ENCODE peak calls at places on chromosomes 1 and 21, in seven cellular contexts. One of them, this sample, is unnamed.

GRCh38 chr1:192559115-192560006 is 16.2 kb upstream of the RGS1 start:
- DNase-seq in AG09309: peak
- DNase-seq in GM20000: peak
- DNase-seq in activated CD8-positive, alpha-beta memory T cell treated with anti-CD3 and anti-CD28 coated beads, Interleukin-2, amount 50 U/mL, for 48 hours: no peak
- DNase-seq in iPS-NIHi11: no peak
- DNase-seq in bronchial epithelial cell: peak
- DNase-seq in DMS153: no peak
- DNase-seq in this sample: no peak

GRCh38 chr1:182166321-182166720 is 104.8 kb upstream of the ZNF648 start:
- DNase-seq in activated CD8-positive, alpha-beta memory T cell treated with anti-CD3 and anti-CD28 coated beads, Interleukin-2, amount 50 U/mL, for 48 hours: no peak
- DNase-seq in AG09309: no peak
- DNase-seq in bronchial epithelial cell: no peak
- DNase-seq in iPS-NIHi11: no peak
- DNase-seq in GM20000: no peak
- DNase-seq in DMS153: no peak
- DNase-seq in this sample: no peak

GRCh38 chr1:218589487-218589886 is 244.4 kb downstream of the TGFB2 start:
- DNase-seq in activated CD8-positive, alpha-beta memory T cell treated with anti-CD3 and anti-CD28 coated beads, Interleukin-2, amount 50 U/mL, for 48 hours: no peak
- DNase-seq in DMS153: no peak
- DNase-seq in iPS-NIHi11: no peak
- DNase-seq in bronchial epithelial cell: no peak
- DNase-seq in GM20000: no peak
- DNase-seq in AG09309: no peak
- DNase-seq in this sample: no peak

GRCh38 chr1:61842863-61843514 is 100.7 kb downstream of the PATJ start:
- DNase-seq in bronchial epithelial cell: no peak
- DNase-seq in GM20000: no peak
- DNase-seq in AG09309: no peak
- DNase-seq in DMS153: no peak
- DNase-seq in activated CD8-positive, alpha-beta memory T cell treated with anti-CD3 and anti-CD28 coated beads, Interleukin-2, amount 50 U/mL, for 48 hours: no peak
- DNase-seq in iPS-NIHi11: no peak
- DNase-seq in this sample: no peak

GRCh38 chr1:161196521-161197451 is 2.1 kb downstream of the ADAMTS4 start:
- DNase-seq in DMS153: no peak
- DNase-seq in iPS-NIHi11: no peak
- DNase-seq in AG09309: peak
- DNase-seq in GM20000: no peak
- DNase-seq in activated CD8-positive, alpha-beta memory T cell treated with anti-CD3 and anti-CD28 coated beads, Interleukin-2, amount 50 U/mL, for 48 hours: no peak
- DNase-seq in bronchial epithelial cell: no peak
- DNase-seq in this sample: peak

GRCh38 chr1:66607458-66607857 is 73.5 kb downstream of the SGIP1 start:
- DNase-seq in bronchial epithelial cell: no peak
- DNase-seq in DMS153: no peak
- DNase-seq in iPS-NIHi11: peak
- DNase-seq in GM20000: peak
- DNase-seq in activated CD8-positive, alpha-beta memory T cell treated with anti-CD3 and anti-CD28 coated beads, Interleukin-2, amount 50 U/mL, for 48 hours: no peak
- DNase-seq in AG09309: no peak
- DNase-seq in this sample: no peak

GRCh38 chr1:150765229-150765976 is at the start of gene CTSS:
- DNase-seq in bronchial epithelial cell: peak
- DNase-seq in AG09309: no peak
- DNase-seq in activated CD8-positive, alpha-beta memory T cell treated with anti-CD3 and anti-CD28 coated beads, Interleukin-2, amount 50 U/mL, for 48 hours: no peak
- DNase-seq in iPS-NIHi11: no peak
- DNase-seq in GM20000: peak
- DNase-seq in DMS153: peak
- DNase-seq in this sample: no peak

GRCh38 chr1:231951399-231951798 is 324.8 kb downstream of the DISC1 start:
- DNase-seq in DMS153: no peak
- DNase-seq in bronchial epithelial cell: peak
- DNase-seq in GM20000: no peak
- DNase-seq in activated CD8-positive, alpha-beta memory T cell treated with anti-CD3 and anti-CD28 coated beads, Interleukin-2, amount 50 U/mL, for 48 hours: no peak
- DNase-seq in AG09309: no peak
- DNase-seq in iPS-NIHi11: no peak
- DNase-seq in this sample: no peak

GRCh38 chr1:198001776-198002408 is 84.7 kb downstream of the LHX9 start:
- DNase-seq in iPS-NIHi11: no peak
- DNase-seq in DMS153: no peak
- DNase-seq in activated CD8-positive, alpha-beta memory T cell treated with anti-CD3 and anti-CD28 coated beads, Interleukin-2, amount 50 U/mL, for 48 hours: no peak
- DNase-seq in AG09309: peak
- DNase-seq in bronchial epithelial cell: no peak
- DNase-seq in GM20000: no peak
- DNase-seq in this sample: no peak

GRCh38 chr1:204261266-204261665 is 47.5 kb upstream of the GOLT1A start:
- DNase-seq in bronchial epithelial cell: no peak
- DNase-seq in DMS153: no peak
- DNase-seq in iPS-NIHi11: no peak
- DNase-seq in activated CD8-positive, alpha-beta memory T cell treated with anti-CD3 and anti-CD28 coated beads, Interleukin-2, amount 50 U/mL, for 48 hours: no peak
- DNase-seq in GM20000: no peak
- DNase-seq in AG09309: no peak
- DNase-seq in this sample: no peak

GRCh38 chr1:3555131-3555920 is 56.0 kb downstream of the MEGF6 start:
- DNase-seq in bronchial epithelial cell: no peak
- DNase-seq in AG09309: no peak
- DNase-seq in iPS-NIHi11: no peak
- DNase-seq in GM20000: no peak
- DNase-seq in activated CD8-positive, alpha-beta memory T cell treated with anti-CD3 and anti-CD28 coated beads, Interleukin-2, amount 50 U/mL, for 48 hours: no peak
- DNase-seq in DMS153: no peak
- DNase-seq in this sample: no peak

GRCh38 chr1:218369688-218370511 is 24.8 kb downstream of the TGFB2 start:
- DNase-seq in GM20000: no peak
- DNase-seq in DMS153: no peak
- DNase-seq in iPS-NIHi11: no peak
- DNase-seq in activated CD8-positive, alpha-beta memory T cell treated with anti-CD3 and anti-CD28 coated beads, Interleukin-2, amount 50 U/mL, for 48 hours: no peak
- DNase-seq in AG09309: no peak
- DNase-seq in bronchial epithelial cell: peak
- DNase-seq in this sample: no peak

GRCh38 chr1:9228589-9228988 is 6.0 kb upstream of the H6PD start:
- DNase-seq in activated CD8-positive, alpha-beta memory T cell treated with anti-CD3 and anti-CD28 coated beads, Interleukin-2, amount 50 U/mL, for 48 hours: no peak
- DNase-seq in DMS153: no peak
- DNase-seq in AG09309: no peak
- DNase-seq in iPS-NIHi11: no peak
- DNase-seq in bronchial epithelial cell: peak
- DNase-seq in GM20000: no peak
- DNase-seq in this sample: no peak

GRCh38 chr1:16244650-16245285 is 7.8 kb upstream of the CPLANE2 start:
- DNase-seq in GM20000: no peak
- DNase-seq in activated CD8-positive, alpha-beta memory T cell treated with anti-CD3 and anti-CD28 coated beads, Interleukin-2, amount 50 U/mL, for 48 hours: no peak
- DNase-seq in AG09309: no peak
- DNase-seq in bronchial epithelial cell: no peak
- DNase-seq in iPS-NIHi11: no peak
- DNase-seq in DMS153: no peak
- DNase-seq in this sample: no peak

GRCh38 chr1:18970358-18970757 is 13.9 kb upstream of the IFFO2 start:
- DNase-seq in GM20000: no peak
- DNase-seq in bronchial epithelial cell: no peak
- DNase-seq in iPS-NIHi11: no peak
- DNase-seq in activated CD8-positive, alpha-beta memory T cell treated with anti-CD3 and anti-CD28 coated beads, Interleukin-2, amount 50 U/mL, for 48 hours: no peak
- DNase-seq in AG09309: no peak
- DNase-seq in DMS153: no peak
- DNase-seq in this sample: peak

GRCh38 chr1:234515411-234515810 is 36.4 kb upstream of the TARBP1 start:
- DNase-seq in DMS153: no peak
- DNase-seq in GM20000: no peak
- DNase-seq in iPS-NIHi11: peak
- DNase-seq in activated CD8-positive, alpha-beta memory T cell treated with anti-CD3 and anti-CD28 coated beads, Interleukin-2, amount 50 U/mL, for 48 hours: no peak
- DNase-seq in bronchial epithelial cell: peak
- DNase-seq in AG09309: no peak
- DNase-seq in this sample: no peak

GRCh38 chr1:246221390-246222240 is 285.5 kb downstream of the SMYD3 start:
- DNase-seq in DMS153: no peak
- DNase-seq in activated CD8-positive, alpha-beta memory T cell treated with anti-CD3 and anti-CD28 coated beads, Interleukin-2, amount 50 U/mL, for 48 hours: no peak
- DNase-seq in bronchial epithelial cell: no peak
- DNase-seq in iPS-NIHi11: no peak
- DNase-seq in AG09309: no peak
- DNase-seq in GM20000: no peak
- DNase-seq in this sample: no peak

GRCh38 chr1:159161001-159161718 is 10.3 kb upstream of the CADM3 start:
- DNase-seq in GM20000: peak
- DNase-seq in activated CD8-positive, alpha-beta memory T cell treated with anti-CD3 and anti-CD28 coated beads, Interleukin-2, amount 50 U/mL, for 48 hours: peak
- DNase-seq in iPS-NIHi11: peak
- DNase-seq in DMS153: peak
- DNase-seq in AG09309: peak
- DNase-seq in bronchial epithelial cell: peak
- DNase-seq in this sample: peak

GRCh38 chr1:201885531-201886075 is 3.1 kb upstream of the SHISA4 start:
- DNase-seq in GM20000: no peak
- DNase-seq in bronchial epithelial cell: peak
- DNase-seq in activated CD8-positive, alpha-beta memory T cell treated with anti-CD3 and anti-CD28 coated beads, Interleukin-2, amount 50 U/mL, for 48 hours: no peak
- DNase-seq in AG09309: no peak
- DNase-seq in DMS153: no peak
- DNase-seq in iPS-NIHi11: no peak
- DNase-seq in this sample: no peak

GRCh38 chr1:52636701-52637695 is 4.0 kb downstream of the SHISAL2A start:
- DNase-seq in AG09309: no peak
- DNase-seq in activated CD8-positive, alpha-beta memory T cell treated with anti-CD3 and anti-CD28 coated beads, Interleukin-2, amount 50 U/mL, for 48 hours: peak
- DNase-seq in iPS-NIHi11: no peak
- DNase-seq in bronchial epithelial cell: peak
- DNase-seq in GM20000: peak
- DNase-seq in DMS153: no peak
- DNase-seq in this sample: no peak

GRCh38 chr21:42793774-42794173 is 85.6 kb downstream of the WDR4 start:
- DNase-seq in DMS153: no peak
- DNase-seq in GM20000: no peak
- DNase-seq in iPS-NIHi11: no peak
- DNase-seq in AG09309: no peak
- DNase-seq in bronchial epithelial cell: no peak
- DNase-seq in activated CD8-positive, alpha-beta memory T cell treated with anti-CD3 and anti-CD28 coated beads, Interleukin-2, amount 50 U/mL, for 48 hours: no peak
- DNase-seq in this sample: peak

GRCh38 chr1:162371611-162372010 is 5.0 kb downstream of the SPATA46 start:
- DNase-seq in bronchial epithelial cell: peak
- DNase-seq in GM20000: no peak
- DNase-seq in iPS-NIHi11: no peak
- DNase-seq in activated CD8-positive, alpha-beta memory T cell treated with anti-CD3 and anti-CD28 coated beads, Interleukin-2, amount 50 U/mL, for 48 hours: no peak
- DNase-seq in DMS153: no peak
- DNase-seq in AG09309: no peak
- DNase-seq in this sample: no peak

GRCh38 chr1:155859881-155860841 is 794 bp downstream of the SYT11 start:
- DNase-seq in activated CD8-positive, alpha-beta memory T cell treated with anti-CD3 and anti-CD28 coated beads, Interleukin-2, amount 50 U/mL, for 48 hours: peak
- DNase-seq in bronchial epithelial cell: no peak
- DNase-seq in iPS-NIHi11: peak
- DNase-seq in AG09309: peak
- DNase-seq in GM20000: peak
- DNase-seq in DMS153: peak
- DNase-seq in this sample: peak

GRCh38 chr1:38190978-38191377 is 144.4 kb upstream of the POU3F1 start:
- DNase-seq in activated CD8-positive, alpha-beta memory T cell treated with anti-CD3 and anti-CD28 coated beads, Interleukin-2, amount 50 U/mL, for 48 hours: no peak
- DNase-seq in bronchial epithelial cell: no peak
- DNase-seq in AG09309: no peak
- DNase-seq in iPS-NIHi11: no peak
- DNase-seq in GM20000: no peak
- DNase-seq in DMS153: no peak
- DNase-seq in this sample: no peak

GRCh38 chr1:5798151-5798730 is 194.0 kb downstream of the NPHP4 start:
- DNase-seq in bronchial epithelial cell: no peak
- DNase-seq in iPS-NIHi11: peak
- DNase-seq in activated CD8-positive, alpha-beta memory T cell treated with anti-CD3 and anti-CD28 coated beads, Interleukin-2, amount 50 U/mL, for 48 hours: no peak
- DNase-seq in GM20000: no peak
- DNase-seq in DMS153: no peak
- DNase-seq in AG09309: no peak
- DNase-seq in this sample: no peak

GRCh38 chr1:218164111-218164929 is 120.8 kb upstream of the RRP15 start:
- DNase-seq in GM20000: peak
- DNase-seq in DMS153: peak
- DNase-seq in bronchial epithelial cell: peak
- DNase-seq in activated CD8-positive, alpha-beta memory T cell treated with anti-CD3 and anti-CD28 coated beads, Interleukin-2, amount 50 U/mL, for 48 hours: peak
- DNase-seq in AG09309: no peak
- DNase-seq in iPS-NIHi11: peak
- DNase-seq in this sample: no peak

GRCh38 chr1:245715970-245716369 is 561.2 kb downstream of the KIF26B start:
- DNase-seq in GM20000: no peak
- DNase-seq in activated CD8-positive, alpha-beta memory T cell treated with anti-CD3 and anti-CD28 coated beads, Interleukin-2, amount 50 U/mL, for 48 hours: no peak
- DNase-seq in iPS-NIHi11: peak
- DNase-seq in DMS153: no peak
- DNase-seq in bronchial epithelial cell: peak
- DNase-seq in AG09309: peak
- DNase-seq in this sample: no peak

GRCh38 chr1:27399251-27399885 is 6.9 kb downstream of the GPR3 start:
- DNase-seq in DMS153: no peak
- DNase-seq in bronchial epithelial cell: no peak
- DNase-seq in activated CD8-positive, alpha-beta memory T cell treated with anti-CD3 and anti-CD28 coated beads, Interleukin-2, amount 50 U/mL, for 48 hours: no peak
- DNase-seq in AG09309: no peak
- DNase-seq in GM20000: no peak
- DNase-seq in iPS-NIHi11: no peak
- DNase-seq in this sample: no peak

GRCh38 chr1:35876988-35877387 is 6.0 kb upstream of the AGO1 start:
- DNase-seq in GM20000: peak
- DNase-seq in DMS153: no peak
- DNase-seq in AG09309: no peak
- DNase-seq in iPS-NIHi11: peak
- DNase-seq in bronchial epithelial cell: peak
- DNase-seq in activated CD8-positive, alpha-beta memory T cell treated with anti-CD3 and anti-CD28 coated beads, Interleukin-2, amount 50 U/mL, for 48 hours: no peak
- DNase-seq in this sample: no peak

GRCh38 chr1:202221911-202222909 is 28.6 kb downstream of the LGR6 start:
- DNase-seq in AG09309: no peak
- DNase-seq in GM20000: no peak
- DNase-seq in activated CD8-positive, alpha-beta memory T cell treated with anti-CD3 and anti-CD28 coated beads, Interleukin-2, amount 50 U/mL, for 48 hours: no peak
- DNase-seq in iPS-NIHi11: no peak
- DNase-seq in bronchial epithelial cell: peak
- DNase-seq in DMS153: no peak
- DNase-seq in this sample: no peak

GRCh38 chr1:37473431-37474050 is 839 bp upstream of the ZC3H12A start:
- DNase-seq in activated CD8-positive, alpha-beta memory T cell treated with anti-CD3 and anti-CD28 coated beads, Interleukin-2, amount 50 U/mL, for 48 hours: peak
- DNase-seq in AG09309: no peak
- DNase-seq in GM20000: no peak
- DNase-seq in bronchial epithelial cell: no peak
- DNase-seq in DMS153: no peak
- DNase-seq in iPS-NIHi11: no peak
- DNase-seq in this sample: peak

GRCh38 chr1:27491748-27492700 is 2.1 kb upstream of the WASF2 start:
- DNase-seq in GM20000: no peak
- DNase-seq in iPS-NIHi11: no peak
- DNase-seq in bronchial epithelial cell: no peak
- DNase-seq in DMS153: no peak
- DNase-seq in activated CD8-positive, alpha-beta memory T cell treated with anti-CD3 and anti-CD28 coated beads, Interleukin-2, amount 50 U/mL, for 48 hours: no peak
- DNase-seq in AG09309: no peak
- DNase-seq in this sample: peak

GRCh38 chr1:210407207-210407886 is 78.6 kb downstream of the HHAT start:
- DNase-seq in iPS-NIHi11: peak
- DNase-seq in bronchial epithelial cell: peak
- DNase-seq in activated CD8-positive, alpha-beta memory T cell treated with anti-CD3 and anti-CD28 coated beads, Interleukin-2, amount 50 U/mL, for 48 hours: peak
- DNase-seq in GM20000: peak
- DNase-seq in AG09309: no peak
- DNase-seq in DMS153: peak
- DNase-seq in this sample: peak

GRCh38 chr1:27643626-27644368 is 8.8 kb upstream of the FGR start:
- DNase-seq in iPS-NIHi11: peak
- DNase-seq in bronchial epithelial cell: peak
- DNase-seq in AG09309: no peak
- DNase-seq in DMS153: peak
- DNase-seq in activated CD8-positive, alpha-beta memory T cell treated with anti-CD3 and anti-CD28 coated beads, Interleukin-2, amount 50 U/mL, for 48 hours: peak
- DNase-seq in GM20000: peak
- DNase-seq in this sample: no peak

GRCh38 chr1:159600894-159601293 is 13.3 kb downstream of the APCS start:
- DNase-seq in iPS-NIHi11: no peak
- DNase-seq in GM20000: no peak
- DNase-seq in activated CD8-positive, alpha-beta memory T cell treated with anti-CD3 and anti-CD28 coated beads, Interleukin-2, amount 50 U/mL, for 48 hours: no peak
- DNase-seq in AG09309: no peak
- DNase-seq in bronchial epithelial cell: no peak
- DNase-seq in DMS153: no peak
- DNase-seq in this sample: no peak

This sample was measured in posterior vena cava.